ENCODE peak calls at places on chromosomes 2 and 18, in four cellular contexts. C is HCT116, N is GM23248, P is neural progenitor cell. J is an unnamed sample. For H3K27me3, the result is how much of the 10 kb centered on the place peaks cover.

GRCh38 chr2:19364014-19364413 is 5.6 kb upstream of the OSR1 start:
- DNase-seq in N (no peak), P (no peak), C (no peak), J (no peak)

GRCh38 chr2:184596819-184597411 is 1.4 kb upstream of the ZNF804A start:
- DNase-seq in C (peak), N (peak), P (peak), J (peak)

GRCh38 chr18:70377317-70377799 is 88.5 kb downstream of the SOCS6 start:
- DNase-seq in P (no peak), N (peak), C (no peak), J (no peak)

GRCh38 chr2:7508220-7508943 is 591.2 kb downstream of the RNF144A start:
- DNase-seq in C (no peak), P (no peak), N (peak), J (no peak)

GRCh38 chr18:55343396-55344073 is 244.5 kb downstream of the TCF4 start:
- DNase-seq in P (no peak), C (no peak), N (peak), J (peak)

GRCh38 chr2:1226766-1227165 is 186.5 kb upstream of the TPO start:
- DNase-seq in C (no peak), N (no peak), P (no peak), J (no peak)

GRCh38 chr2:117269574-117269973 is 544.9 kb upstream of the DDX18 start:
- DNase-seq in C (no peak), P (no peak), N (no peak), J (no peak)

GRCh38 chr2:127678991-127679390 is 3.7 kb upstream of the LIMS2 start:
- DNase-seq in P (no peak), N (no peak), C (no peak), J (no peak)

GRCh38 chr2:45483997-45484396 is 127.1 kb downstream of the SRBD1 start:
- DNase-seq in P (no peak), C (peak), N (peak), J (peak)

GRCh38 chr2:195820373-195820772 is 163.3 kb downstream of the SLC39A10 start:
- DNase-seq in P (no peak), N (peak), C (peak), J (no peak)

GRCh38 chr2:20190862-20191713 is 33.8 kb downstream of the SDC1 start:
- DNase-seq in C (no peak), N (no peak), P (peak), J (peak)

GRCh38 chr2:8720741-8721140 is 38.9 kb downstream of the ID2 start:
- DNase-seq in C (no peak), N (no peak), P (no peak), J (no peak)

GRCh38 chr2:38462121-38462634 is 85.1 kb upstream of the ATL2 start:
- DNase-seq in C (peak), N (peak), P (no peak), J (no peak)

GRCh38 chr2:186125625-186126024 is 360.4 kb upstream of the ZC3H15 start:
- DNase-seq in C (no peak), N (no peak), P (no peak), J (no peak)

GRCh38 chr2:117917223-117917917 is 96.5 kb downstream of the CCDC93 start:
- DNase-seq in N (peak), P (peak), C (no peak), J (peak)

GRCh38 chr2:941811-942360 is 8.8 kb upstream of the SNTG2 start:
- DNase-seq in N (no peak), P (no peak), C (no peak), J (no peak)

GRCh38 chr18:46702399-46702798 is 45.4 kb upstream of the LOXHD1 start:
- DNase-seq in C (no peak), N (no peak), P (no peak), J (no peak)

GRCh38 chr18:49752095-49752457 is 61.3 kb downstream of the ACAA2 start:
- DNase-seq in N (no peak), C (no peak), P (no peak), J (no peak)

GRCh38 chr2:30135541-30135940 is 11.3 kb upstream of the YPEL5 start:
- DNase-seq in C (no peak), N (no peak), P (no peak), J (no peak)

GRCh38 chr2:11680181-11680900 is 10.3 kb upstream of the NTSR2 start:
- DNase-seq in C (no peak), N (no peak), P (no peak), J (no peak)
- TF ChIP-seq EZH2phosphoT487 in C (no peak), N (no peak), P (no peak), J (no peak)

GRCh38 chr2:65379168-65379672 is 53.2 kb downstream of the SPRED2 start:
- DNase-seq in C (no peak), P (no peak), N (no peak), J (no peak)
- H3K27me3 ChIP-seq in C (under half), P (under half), N (under half), J (under half)

GRCh38 chr2:223967981-223968380 is 10.7 kb downstream of the MRPL44 start:
- DNase-seq in C (no peak), P (no peak), N (peak), J (no peak)
- TF ChIP-seq EZH2phosphoT487 in C (no peak), P (no peak), N (no peak), J (no peak)

DNA sequence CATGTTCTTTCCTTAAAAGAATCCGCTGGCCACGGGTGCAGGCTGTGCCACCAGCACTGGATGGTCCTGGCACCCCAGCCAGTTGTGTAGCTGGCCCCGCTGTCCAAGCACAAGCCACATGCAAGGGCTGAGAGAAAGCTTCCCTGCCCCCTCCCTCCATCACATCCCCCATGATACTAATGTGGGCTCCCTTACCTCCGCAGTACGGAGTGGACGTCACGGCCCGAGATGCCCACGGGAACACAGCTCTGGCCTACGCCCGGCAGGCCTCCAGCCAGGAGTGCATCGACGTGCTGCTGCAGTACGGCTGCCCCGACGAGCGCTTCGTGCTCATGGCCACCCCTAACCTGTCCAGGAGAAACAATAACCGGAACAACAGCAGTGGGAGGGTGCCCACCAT is 44.5 kb downstream of the GBX2 start:
- DNase-seq in C (no peak), N (no peak), P (no peak), J (no peak)
- H3K27me3 ChIP-seq in C (under half), N (under half), P (under half), J (under half)

GRCh38 chr18:59454909-59455727 is 96.1 kb upstream of the LMAN1 start:
- DNase-seq in C (no peak), N (no peak), P (peak), J (no peak)

GRCh38 chr18:59451073-59451472 is 92.0 kb upstream of the LMAN1 start:
- DNase-seq in C (no peak), P (no peak), N (no peak), J (no peak)

GRCh38 chr18:59451963-59452362 is 92.9 kb upstream of the LMAN1 start:
- DNase-seq in C (no peak), N (no peak), P (no peak), J (no peak)

GRCh38 chr18:59455728-59456276 is 96.7 kb upstream of the LMAN1 start:
- DNase-seq in C (no peak), P (no peak), N (no peak), J (no peak)

GRCh38 chr18:59453468-59453961 is 94.5 kb upstream of the LMAN1 start:
- DNase-seq in P (no peak), N (no peak), C (no peak), J (no peak)
- TF ChIP-seq EZH2phosphoT487 in P (no peak), N (no peak), C (no peak), J (no peak)